ENCODE peak calls at places on chromosome 13, in six cellular contexts. N, P, L, D, V and W are unnamed samples.

GRCh38 chr13:110311721-110312668 is 4.9 kb downstream of the COL4A2 start:
- DNase-seq in N (peak; percentile 85), P (no peak), L (no peak), D (no peak), V (no peak), W (no peak)

GRCh38 chr13:83878691-83879410 is 3.4 kb downstream of the SLITRK1 start:
- DNase-seq in N (no peak), P (no peak), L (no peak), D (no peak), V (no peak), W (no peak)

GRCh38 chr13:29925457-29925856 is 75.0 kb upstream of the UBL3 start:
- DNase-seq in N (no peak), P (peak; percentile 91), L (peak; percentile 81), D (no peak), V (no peak), W (peak; percentile 45)

GRCh38 chr13:113176292-113176691 is 17.8 kb downstream of the PROZ start:
- DNase-seq in N (no peak), P (no peak), L (no peak), D (peak; percentile 47), V (peak; percentile 91), W (no peak)

GRCh38 chr13:33004454-33004853 is 11.8 kb upstream of the KL start:
- DNase-seq in N (no peak), P (no peak), L (peak; percentile 67), D (no peak), V (peak; percentile 1), W (peak; percentile 6)

GRCh38 chr13:29457299-29457698 is 138.2 kb downstream of the SLC7A1 start:
- DNase-seq in N (no peak), P (no peak), L (no peak), D (no peak), V (no peak), W (peak; percentile 33)

GRCh38 chr13:21557995-21558394 is 46.0 kb downstream of the MICU2 start:
- DNase-seq in N (no peak), P (no peak), L (no peak), D (no peak), V (peak; percentile 28), W (no peak)

GRCh38 chr13:29754486-29754806 is 96.0 kb downstream of the UBL3 start:
- DNase-seq in N (no peak), P (no peak), L (no peak), D (peak; percentile 46), V (peak; percentile 30), W (peak; percentile 77)

GRCh38 chr13:70253411-70253810 is 145.2 kb upstream of the KLHL1 start:
- DNase-seq in N (no peak), P (no peak), L (no peak), D (no peak), V (no peak), W (no peak)

GRCh38 chr13:36006347-36006746 is 124.8 kb downstream of the DCLK1 start:
- DNase-seq in N (no peak), P (peak; percentile 53), L (no peak), D (no peak), V (no peak), W (peak; percentile 23)

GRCh38 chr13:111962431-111962891 is 104.5 kb upstream of the SOX1 start:
- DNase-seq in N (peak; percentile 53), P (no peak), L (no peak), D (no peak), V (no peak), W (peak; percentile 4)

GRCh38 chr13:30409911-30410704 is 12.2 kb upstream of the UBE2L5 start:
- DNase-seq in N (no peak), P (no peak), L (no peak), D (no peak), V (no peak), W (peak; percentile 19)

GRCh38 chr13:44307255-44307654 is 66.4 kb upstream of the SERP2 start:
- DNase-seq in N (no peak), P (no peak), L (no peak), D (no peak), V (no peak), W (no peak)

GRCh38 chr13:77353980-77354379 is 27.1 kb upstream of the MYCBP2 start:
- DNase-seq in N (no peak), P (no peak), L (no peak), D (no peak), V (no peak), W (no peak)

GRCh38 chr13:109154546-109154945 is 525.1 kb downstream of the MYO16 start:
- DNase-seq in N (no peak), P (no peak), L (no peak), D (no peak), V (no peak), W (peak; percentile 5)

GRCh38 chr13:83883061-83883523 is 818 bp upstream of the SLITRK1 start:
- DNase-seq in N (no peak), P (no peak), L (no peak), D (no peak), V (no peak), W (no peak)

GRCh38 chr13:63184693-63185092 is 1769.0 kb upstream of the PCDH20 start:
- DNase-seq in N (no peak), P (no peak), L (no peak), D (no peak), V (no peak), W (peak; percentile 58)

GRCh38 chr13:43448605-43449004 is 338.2 kb downstream of the ENOX1 start:
- DNase-seq in N (no peak), P (no peak), L (no peak), D (no peak), V (no peak), W (no peak)

GRCh38 chr13:93116809-93117208 is 109.8 kb upstream of the GPC6 start:
- DNase-seq in N (no peak), P (no peak), L (no peak), D (no peak), V (no peak), W (no peak)

GRCh38 chr13:42803563-42804212 is 22.3 kb downstream of the FAM216B start:
- DNase-seq in N (no peak), P (no peak), L (no peak), D (no peak), V (no peak), W (peak; percentile 60)

GRCh38 chr13:32254916-32255743 is 60.0 kb downstream of the ZAR1L start:
- DNase-seq in N (no peak), P (no peak), L (no peak), D (no peak), V (no peak), W (no peak)

GRCh38 chr13:31733066-31733465 is 6.3 kb upstream of the RXFP2 start:
- DNase-seq in N (no peak), P (no peak), L (no peak), D (no peak), V (no peak), W (no peak)

GRCh38 chr13:73168993-73169401 is 110.2 kb downstream of the KLF5 start:
- DNase-seq in N (no peak), P (no peak), L (no peak), D (no peak), V (no peak), W (no peak)

GRCh38 chr13:78060966-78061365 is 142.3 kb upstream of the EDNRB start:
- DNase-seq in N (no peak), P (no peak), L (no peak), D (no peak), V (no peak), W (no peak)

GRCh38 chr13:114161644-114162532 is 17.2 kb upstream of the CFAP97D2 start:
- DNase-seq in N (no peak), P (peak; percentile 57), L (peak; percentile 66), D (peak; percentile 53), V (peak; percentile 56), W (no peak)

GRCh38 chr13:51618626-51619025 is 34.4 kb downstream of the WDFY2 start:
- DNase-seq in N (no peak), P (no peak), L (no peak), D (no peak), V (no peak), W (no peak)

GRCh38 chr13:91112878-91113277 is 234.6 kb upstream of the MIR17HG start:
- DNase-seq in N (no peak), P (no peak), L (no peak), D (no peak), V (no peak), W (no peak)

GRCh38 chr13:66635526-66635925 is 594.6 kb downstream of the PCDH9 start:
- DNase-seq in N (no peak), P (no peak), L (no peak), D (no peak), V (no peak), W (peak; percentile 55)

GRCh38 chr13:40665061-40665753 is 1.2 kb downstream of the FOXO1 start:
- DNase-seq in N (no peak), P (peak; percentile 36), L (peak; percentile 68), D (peak; percentile 48), V (peak; percentile 55), W (no peak)

GRCh38 chr13:31424130-31424729 is 224.5 kb downstream of the B3GLCT start:
- DNase-seq in N (no peak), P (peak; percentile 75), L (peak; percentile 85), D (peak; percentile 75), V (peak; percentile 64), W (peak; percentile 64)

GRCh38 chr13:20993661-20994440 is 67.5 kb downstream of the LATS2 start:
- DNase-seq in N (no peak), P (no peak), L (no peak), D (no peak), V (no peak), W (peak; percentile 69)

GRCh38 chr13:101624210-101624922 is 171.9 kb downstream of the ITGBL1 start:
- DNase-seq in N (no peak), P (no peak), L (no peak), D (no peak), V (no peak), W (peak; percentile 15)

GRCh38 chr13:53005631-53006030 is 23.0 kb upstream of the OLFM4 start:
- DNase-seq in N (no peak), P (no peak), L (no peak), D (no peak), V (no peak), W (no peak)

GRCh38 chr13:40026741-40027140 is 371.3 kb downstream of the COG6 start:
- DNase-seq in N (no peak), P (no peak), L (no peak), D (peak; percentile 73), V (peak; percentile 17), W (no peak)

GRCh38 chr13:44210525-44210924 is 163.1 kb upstream of the SERP2 start:
- DNase-seq in N (no peak), P (no peak), L (no peak), D (no peak), V (no peak), W (no peak)

GRCh38 chr13:113297370-113297871 is 382 bp downstream of the LAMP1 start:
- DNase-seq in N (no peak), P (peak; percentile 37), L (no peak), D (peak; percentile 56), V (peak; percentile 70), W (no peak)

GRCh38 chr13:114032121-114032799 is 58.4 kb upstream of the C13orf46 start:
- DNase-seq in N (no peak), P (no peak), L (no peak), D (no peak), V (no peak), W (no peak)

GRCh38 chr13:21625366-21625765 is 21.4 kb upstream of the MICU2 start:
- DNase-seq in N (no peak), P (no peak), L (no peak), D (no peak), V (peak; percentile 33), W (peak; percentile 55)